ENCODE peak calls at places on chromosomes 12 and 14, in five cellular contexts. N, G, O, Z and D are unnamed samples.

GRCh38 chr14:91392623-91393303 is 24.9 kb downstream of the CCDC88C start:
- DNase-seq in N (peak), G (no peak), O (no peak), Z (no peak), D (no peak)

GRCh38 chr12:102406033-102406584 is 74.3 kb downstream of the IGF1 start:
- DNase-seq in N (peak), G (no peak), O (no peak), Z (peak), D (peak)

GRCh38 chr12:75623631-75624118 is 112.3 kb upstream of the KRR1 start:
- DNase-seq in N (no peak), G (no peak), O (peak), Z (peak), D (peak)

GRCh38 chr14:68553326-68553725 is 239.5 kb downstream of the ZFP36L1 start:
- DNase-seq in N (no peak), G (no peak), O (no peak), Z (peak), D (no peak)

GRCh38 chr14:33617154-33617553 is 333.7 kb downstream of the EGLN3 start:
- DNase-seq in N (no peak), G (no peak), O (no peak), Z (peak), D (peak)

GRCh38 chr12:88310666-88311065 is 168.6 kb downstream of the TMTC3 start:
- DNase-seq in N (no peak), G (no peak), O (no peak), Z (peak), D (peak)

GRCh38 chr14:68782091-68782981 is 10.5 kb downstream of the ZFP36L1 start:
- DNase-seq in N (no peak), G (no peak), O (no peak), Z (no peak), D (no peak)

GRCh38 chr12:69068431-69068830 is 135.5 kb upstream of the CPM start:
- DNase-seq in N (no peak), G (peak), O (peak), Z (peak), D (peak)

GRCh38 chr12:5808956-5809355 is 136.1 kb downstream of the ANO2 start:
- DNase-seq in N (no peak), G (no peak), O (no peak), Z (no peak), D (peak)

GRCh38 chr14:95470942-95471499 is 45.4 kb downstream of the SYNE3 start:
- DNase-seq in N (no peak), G (no peak), O (no peak), Z (no peak), D (no peak)

GRCh38 chr14:95467657-95468056 is 48.8 kb downstream of the SYNE3 start:
- DNase-seq in N (no peak), G (no peak), O (no peak), Z (no peak), D (no peak)

GRCh38 chr14:95468416-95469133 is 47.9 kb downstream of the SYNE3 start:
- DNase-seq in N (no peak), G (no peak), O (no peak), Z (no peak), D (no peak)

GRCh38 chr14:95467232-95467631 is 49.2 kb downstream of the SYNE3 start:
- DNase-seq in N (no peak), G (no peak), O (no peak), Z (no peak), D (no peak)

GRCh38 chr14:95469134-95469481 is 47.3 kb downstream of the SYNE3 start:
- DNase-seq in N (no peak), G (no peak), O (no peak), Z (no peak), D (no peak)
- H3K4me3 ChIP-seq in N (no peak), G (no peak), O (no peak), Z (no peak), D (no peak)

GRCh38 chr14:83940253-83940652 is 1589.7 kb upstream of the FLRT2 start:
- DNase-seq in N (no peak), G (no peak), O (no peak), Z (no peak), D (no peak)
- TF ChIP-seq CTCF in N (no peak), G (no peak), O (no peak), Z (no peak), D (no peak)

GRCh38 chr14:95069018-95069417 is 88.3 kb downstream of the DICER1 start:
- DNase-seq in N (no peak), G (no peak), O (no peak), Z (no peak), D (no peak)

GRCh38 chr14:95068521-95068920 is 88.8 kb downstream of the DICER1 start:
- DNase-seq in N (no peak), G (no peak), O (no peak), Z (no peak), D (no peak)

GRCh38 chr14:95066427-95066986 is 90.8 kb downstream of the DICER1 start:
- DNase-seq in N (no peak), G (no peak), O (no peak), Z (no peak), D (no peak)

GRCh38 chr14:95068091-95068490 is 89.2 kb downstream of the DICER1 start:
- DNase-seq in N (no peak), G (no peak), O (no peak), Z (no peak), D (no peak)

GRCh38 chr14:95067526-95067925 is 89.8 kb downstream of the DICER1 start:
- DNase-seq in N (no peak), G (no peak), O (no peak), Z (no peak), D (no peak)
- H3K4me3 ChIP-seq in N (no peak), G (no peak), O (no peak), Z (no peak), D (no peak)

DNA sequence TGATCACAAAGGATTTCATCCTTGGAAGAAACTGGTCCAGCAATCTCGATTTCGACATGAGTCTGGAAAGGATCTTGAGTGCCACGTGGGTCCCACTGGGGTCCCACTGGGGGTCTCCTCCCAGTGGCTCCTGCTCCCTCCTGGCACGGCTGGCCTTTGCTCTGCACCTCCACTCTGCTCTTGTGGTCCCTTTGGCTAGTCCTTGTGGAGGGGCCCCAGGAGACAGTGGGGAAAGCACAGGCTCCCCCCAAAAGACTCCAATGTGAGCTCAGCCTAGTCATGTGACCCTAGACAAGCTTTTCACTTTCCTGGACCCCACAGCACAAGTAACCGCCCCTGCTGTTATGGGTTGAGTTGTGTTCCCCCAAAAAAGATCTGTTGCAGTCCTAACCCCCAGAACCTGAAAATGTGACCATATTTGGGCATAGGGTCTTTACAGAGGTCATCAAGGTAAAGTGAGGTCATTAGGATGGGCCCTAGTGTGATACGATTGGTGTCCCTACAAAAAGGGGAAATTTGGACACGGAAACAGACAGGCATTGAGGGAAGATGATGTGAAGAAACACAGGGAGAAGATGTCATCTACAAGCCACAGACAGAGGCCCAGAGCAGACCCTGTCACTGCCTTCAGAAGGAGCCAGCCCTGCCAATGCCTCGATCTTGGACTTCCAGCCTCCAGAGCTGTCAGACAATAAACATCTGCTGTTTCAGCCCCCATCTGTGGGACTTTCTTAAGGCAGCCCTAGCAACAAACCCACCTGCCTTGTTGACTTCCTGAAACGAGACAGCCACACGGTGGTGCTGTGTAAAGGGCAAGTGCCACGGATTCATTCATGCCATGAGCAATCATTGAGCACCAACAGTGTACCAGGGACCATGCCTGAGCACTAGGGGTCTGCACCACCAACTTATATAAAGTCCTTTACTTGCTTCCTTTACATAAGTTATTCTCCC is 23.8 kb upstream of the PPP2R5C start:
- DNase-seq in N (peak), G (no peak), O (peak), Z (no peak), D (no peak)
- TF ChIP-seq CTCF in N (peak), G (no peak), O (peak), Z (no peak), D (no peak)

GRCh38 chr12:113136128-113136989 is 798 bp upstream of the RASAL1 start:
- DNase-seq in N (no peak), G (no peak), O (peak), Z (no peak), D (no peak)
- H3K4me3 ChIP-seq in N (no peak), G (no peak), O (no peak), Z (no peak), D (no peak)

GRCh38 chr12:98256830-98257229 is 258.6 kb upstream of the TMPO start:
- DNase-seq in N (no peak), G (no peak), O (no peak), Z (no peak), D (no peak)
- TF ChIP-seq CTCF in N (no peak), G (no peak), O (peak), Z (no peak), D (no peak)

GRCh38 chr12:131962069-131962468 is 12.3 kb downstream of the EP400 start:
- DNase-seq in N (no peak), G (no peak), O (no peak), Z (no peak), D (no peak)

GRCh38 chr12:131959137-131959536 is 9.4 kb downstream of the EP400 start:
- DNase-seq in N (no peak), G (no peak), O (no peak), Z (no peak), D (no peak)

GRCh38 chr12:131959641-131960589 is 10.2 kb downstream of the EP400 start:
- DNase-seq in N (no peak), G (no peak), O (no peak), Z (no peak), D (no peak)

GRCh38 chr12:131965073-131965472 is 15.3 kb downstream of the EP400 start:
- DNase-seq in N (no peak), G (no peak), O (no peak), Z (no peak), D (no peak)

DNA sequence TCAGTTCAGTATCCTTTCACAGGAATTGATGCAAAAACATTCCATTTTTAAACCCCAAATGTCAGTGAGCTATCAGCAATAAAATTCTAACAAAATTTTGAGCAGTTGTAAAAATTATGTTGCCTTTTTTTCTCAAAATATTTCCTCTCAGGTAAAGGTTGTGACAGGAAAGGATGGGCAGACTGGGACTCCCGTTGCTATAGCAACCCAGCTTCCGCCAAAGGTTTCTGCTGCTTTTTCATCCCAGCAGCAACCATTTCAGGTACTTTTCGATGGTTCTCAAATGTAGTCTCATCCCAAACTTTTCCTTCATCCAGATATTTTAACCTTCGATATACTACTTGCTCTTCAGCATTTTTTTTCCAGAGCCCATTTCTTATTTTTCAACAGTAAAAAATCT is 13.6 kb downstream of the EP400 start:
- DNase-seq in N (no peak), G (no peak), O (no peak), Z (no peak), D (no peak)
- H3K4me3 ChIP-seq in N (no peak), G (no peak), O (no peak), Z (no peak), D (no peak)